ENCODE peak calls at places on chromosomes 4 and X, in eight cellular contexts. H, U, P, B, S, F, D and N are unnamed samples.

GRCh38 chr4:169604131-169604900 is 8.1 kb downstream of the NEK1 start:
- DNase-seq in H (peak), U (no peak), P (no peak), B (peak), S (no peak), F (no peak), D (peak), N (no peak)

GRCh38 chrX:68640661-68641060 is 6.8 kb upstream of the STARD8 start:
- DNase-seq in H (no peak), U (no peak), P (no peak), B (no peak), S (no peak), F (no peak), D (no peak), N (no peak)

GRCh38 chrX:35919536-35920309 is at the start of gene CFAP47:
- DNase-seq in H (no peak), U (peak), P (no peak), B (no peak), S (peak), F (peak), D (no peak), N (no peak)

GRCh38 chr4:4426511-4427477 is 39.9 kb downstream of the NSG1 start:
- DNase-seq in H (peak), U (no peak), P (no peak), B (no peak), S (peak), F (no peak), D (no peak), N (no peak)

GRCh38 chrX:149497626-149498025 is 7.5 kb downstream of the IDS start:
- DNase-seq in H (peak), U (no peak), P (no peak), B (no peak), S (no peak), F (no peak), D (peak), N (no peak)

GRCh38 chr4:118215826-118216225 is 137.0 kb downstream of the PRSS12 start:
- DNase-seq in H (no peak), U (no peak), P (no peak), B (no peak), S (no peak), F (no peak), D (no peak), N (no peak)

GRCh38 chr4:111800551-111800950 is 344.7 kb upstream of the FAM241A start:
- DNase-seq in H (no peak), U (no peak), P (no peak), B (no peak), S (no peak), F (no peak), D (no peak), N (no peak)

GRCh38 chr4:3730422-3730821 is 35.8 kb upstream of the ADRA2C start:
- DNase-seq in H (no peak), U (no peak), P (no peak), B (no peak), S (no peak), F (no peak), D (no peak), N (no peak)

GRCh38 chr4:170111546-170111945 is 21.8 kb upstream of the AADAT start:
- DNase-seq in H (no peak), U (no peak), P (no peak), B (no peak), S (no peak), F (no peak), D (no peak), N (no peak)

GRCh38 chrX:153934473-153935325 is at the start of gene NAA10:
- DNase-seq in H (peak), U (peak), P (peak), B (peak), S (peak), F (peak), D (peak), N (peak)

GRCh38 chrX:47643926-47644325 is 6.4 kb downstream of the ELK1 start:
- DNase-seq in H (peak), U (no peak), P (no peak), B (peak), S (no peak), F (no peak), D (no peak), N (no peak)

GRCh38 chrX:108309144-108309543 is 129.1 kb downstream of the COL4A6 start:
- DNase-seq in H (peak), U (no peak), P (no peak), B (peak), S (no peak), F (peak), D (no peak), N (no peak)

GRCh38 chr4:23966720-23967119 is 76.9 kb upstream of the PPARGC1A start:
- DNase-seq in H (no peak), U (no peak), P (no peak), B (peak), S (peak), F (no peak), D (no peak), N (no peak)

GRCh38 chr4:40718571-40718970 is 31.2 kb upstream of the NSUN7 start:
- DNase-seq in H (no peak), U (no peak), P (no peak), B (no peak), S (peak), F (peak), D (no peak), N (peak)

GRCh38 chr4:186486172-186486571 is 69.2 kb downstream of the MTNR1A start:
- DNase-seq in H (peak), U (no peak), P (no peak), B (peak), S (no peak), F (no peak), D (no peak), N (no peak)

DNA sequence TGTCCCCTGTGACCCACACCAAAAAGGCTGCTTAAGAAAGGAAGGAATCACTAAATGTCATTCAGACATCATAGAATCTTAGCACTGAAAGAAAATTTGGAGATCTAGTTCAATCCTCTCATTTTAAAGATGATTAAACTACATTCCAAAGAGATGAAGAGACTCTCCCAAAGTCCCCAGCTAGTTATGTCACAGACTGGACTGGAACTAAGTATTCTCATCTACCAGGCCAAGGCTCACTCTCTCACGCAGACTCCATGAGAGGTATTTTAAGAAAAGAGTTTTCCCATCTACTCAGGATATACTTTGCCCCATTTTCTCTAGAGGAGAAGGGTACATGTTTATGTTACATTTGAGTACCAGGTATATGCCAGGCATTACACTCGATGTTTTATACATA is 6.9 kb downstream of the FABP2 start:
- DNase-seq in H (no peak), U (no peak), P (no peak), B (no peak), S (no peak), F (no peak), D (no peak), N (no peak)
- H3K27ac ChIP-seq in H (no peak), U (no peak), P (no peak), B (peak), S (no peak), F (no peak), D (no peak), N (no peak)

GRCh38 chr4:126812076-126812475 is 820.7 kb upstream of the INTU start:
- DNase-seq in H (no peak), U (no peak), P (no peak), B (no peak), S (no peak), F (no peak), D (no peak), N (no peak)
- TF ChIP-seq CTCF in H (no peak), U (no peak), P (no peak), B (no peak), S (peak), F (no peak), D (no peak), N (no peak)

DNA sequence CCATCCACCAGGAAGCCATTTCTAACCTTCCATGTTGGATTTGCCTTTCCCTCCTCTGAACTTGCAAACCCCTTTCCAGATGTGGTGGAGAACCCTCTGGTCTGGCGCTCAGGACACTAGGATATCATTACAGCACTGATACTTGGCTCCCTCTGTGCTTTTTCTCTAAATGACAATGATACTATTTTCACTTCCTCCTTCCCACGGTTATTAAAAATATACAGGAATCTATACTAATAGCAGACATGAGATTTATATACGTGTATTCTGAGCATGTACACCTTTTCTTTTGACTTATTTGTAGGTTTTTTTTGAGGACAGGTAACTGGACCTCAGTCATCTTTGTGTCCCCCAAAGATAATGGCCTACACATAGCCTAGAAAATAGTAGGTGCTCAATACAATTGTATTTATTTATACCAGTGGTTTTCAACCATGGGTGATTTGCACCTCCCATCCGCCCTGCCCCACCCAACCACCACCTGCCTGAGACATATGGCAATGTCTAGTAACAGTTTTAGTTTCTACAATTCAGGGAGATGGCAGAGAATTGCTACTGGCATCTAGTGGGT is 60.4 kb upstream of the PLAC8 start:
- DNase-seq in H (no peak), U (no peak), P (no peak), B (no peak), S (no peak), F (no peak), D (no peak), N (peak)
- H3K27ac ChIP-seq in H (no peak), U (no peak), P (no peak), B (no peak), S (no peak), F (no peak), D (no peak), N (no peak)

GRCh38 chr4:146513548-146513947 is 8.2 kb downstream of the SLC10A7 start:
- DNase-seq in H (no peak), U (no peak), P (no peak), B (no peak), S (no peak), F (no peak), D (no peak), N (no peak)

GRCh38 chr4:146507607-146508006 is 14.1 kb downstream of the SLC10A7 start:
- DNase-seq in H (no peak), U (no peak), P (no peak), B (no peak), S (no peak), F (no peak), D (no peak), N (no peak)

GRCh38 chr4:146508229-146508939 is 13.4 kb downstream of the SLC10A7 start:
- DNase-seq in H (no peak), U (no peak), P (no peak), B (no peak), S (no peak), F (no peak), D (no peak), N (no peak)

GRCh38 chr4:146511381-146511780 is 10.4 kb downstream of the SLC10A7 start:
- DNase-seq in H (no peak), U (no peak), P (no peak), B (no peak), S (no peak), F (no peak), D (no peak), N (no peak)

GRCh38 chr4:146510942-146511341 is 10.8 kb downstream of the SLC10A7 start:
- DNase-seq in H (no peak), U (no peak), P (no peak), B (no peak), S (no peak), F (no peak), D (no peak), N (no peak)
- TF ChIP-seq CTCF in H (peak), U (no peak), P (no peak), B (peak), S (peak), F (no peak), D (no peak), N (no peak)

GRCh38 chr4:183409463-183409862 is 35.0 kb upstream of the CDKN2AIP start:
- DNase-seq in H (no peak), U (peak), P (no peak), B (no peak), S (no peak), F (peak), D (no peak), N (no peak)

GRCh38 chr4:183408791-183409190 is 35.6 kb upstream of the CDKN2AIP start:
- DNase-seq in H (no peak), U (peak), P (no peak), B (no peak), S (no peak), F (peak), D (no peak), N (peak)

GRCh38 chr4:183409956-183410355 is 34.5 kb upstream of the CDKN2AIP start:
- DNase-seq in H (no peak), U (no peak), P (no peak), B (no peak), S (no peak), F (peak), D (no peak), N (no peak)

GRCh38 chr4:183407128-183407585 is 37.3 kb upstream of the CDKN2AIP start:
- DNase-seq in H (peak), U (peak), P (peak), B (peak), S (peak), F (peak), D (peak), N (peak)

DNA sequence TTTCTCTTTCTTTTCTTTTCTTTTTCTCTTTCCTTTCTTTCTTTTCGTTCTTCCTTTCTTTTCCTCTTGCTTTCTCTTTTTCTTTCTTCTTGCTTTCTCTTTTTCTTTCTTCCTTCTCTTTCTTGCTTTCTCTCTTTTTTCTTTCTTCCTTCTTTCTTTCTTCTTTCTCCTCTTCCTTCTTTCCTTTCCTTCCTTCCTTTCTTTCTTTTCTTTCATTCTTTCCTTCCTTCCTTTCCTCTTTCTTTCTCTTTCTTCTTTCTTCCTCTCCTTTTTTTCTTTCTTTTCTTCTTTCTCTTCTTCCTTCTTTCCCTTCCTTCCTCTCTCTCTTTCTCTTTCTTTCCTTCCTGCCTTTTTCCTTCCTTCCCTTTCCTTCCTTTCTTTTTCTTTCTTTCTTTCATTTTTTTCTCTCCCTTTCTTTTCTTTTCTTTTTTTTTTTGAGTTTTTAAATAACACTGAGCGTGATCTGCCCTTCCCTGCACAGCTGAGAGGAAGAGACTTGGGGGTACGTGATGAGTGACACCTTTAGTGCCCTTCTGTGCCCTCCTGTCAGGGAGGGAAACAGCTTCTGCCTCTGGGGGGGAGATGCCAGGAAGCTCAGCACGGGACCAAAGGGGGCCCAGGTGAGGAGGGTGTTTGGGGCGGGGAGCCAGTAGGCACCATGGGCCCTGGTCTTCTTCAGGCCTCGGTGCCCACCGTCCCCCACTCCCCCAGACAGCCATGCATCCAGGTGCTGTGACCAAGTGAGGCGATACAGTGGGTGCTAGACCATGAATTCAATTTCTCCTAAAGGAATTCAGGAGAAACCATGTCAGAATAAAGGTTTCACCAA is 36.6 kb upstream of the CDKN2AIP start:
- DNase-seq in H (no peak), U (peak), P (no peak), B (no peak), S (no peak), F (no peak), D (no peak), N (no peak)
- H3K27ac ChIP-seq in H (peak), U (peak), P (peak), B (no peak), S (no peak), F (peak), D (no peak), N (no peak)

GRCh38 chrX:1391707-1392375 is at the start of gene SLC25A6:
- DNase-seq in H (peak), U (peak), P (peak), B (peak), S (peak), F (peak), D (peak), N (peak)
- TF ChIP-seq CTCF in H (no peak), U (no peak), P (peak), B (peak), S (peak), F (no peak), D (no peak), N (peak)

GRCh38 chrX:130098202-130098552 is 12.1 kb downstream of the ELF4 start:
- DNase-seq in H (no peak), U (no peak), P (no peak), B (no peak), S (no peak), F (no peak), D (no peak), N (no peak)
- H3K27ac ChIP-seq in H (no peak), U (peak), P (peak), B (no peak), S (no peak), F (peak), D (peak), N (peak)